ENCODE peak calls at places on chromosomes 1 and 21, in four cellular contexts. One of them, this sample, is unnamed.

GRCh38 chr1:62180649-62181048 is 14.0 kb upstream of the L1TD1 start:
- DNase-seq in Peyer's patch: no peak
- DNase-seq in transverse colon: peak; percentile 41
- DNase-seq in K562: no peak
- DNase-seq in this sample: no peak

GRCh38 chr1:222521299-222522104 is 26.4 kb downstream of the HHIPL2 start:
- DNase-seq in Peyer's patch: no peak
- DNase-seq in transverse colon: no peak
- DNase-seq in K562: no peak
- DNase-seq in this sample: no peak

GRCh38 chr21:30044447-30045064 is 104.8 kb upstream of the GRIK1 start:
- DNase-seq in Peyer's patch: no peak
- DNase-seq in transverse colon: no peak
- DNase-seq in K562: peak; percentile 19
- DNase-seq in this sample: no peak

GRCh38 chr21:41684381-41685245 is 82.2 kb downstream of the RIPK4 start:
- DNase-seq in Peyer's patch: peak; percentile 45
- DNase-seq in transverse colon: peak; percentile 51
- DNase-seq in K562: no peak
- DNase-seq in this sample: no peak

GRCh38 chr1:53546409-53547155 is 87.4 kb downstream of the DMRTB1 start:
- DNase-seq in Peyer's patch: peak; percentile 24
- DNase-seq in transverse colon: peak; percentile 1
- DNase-seq in K562: no peak
- DNase-seq in this sample: no peak

GRCh38 chr1:66400660-66401059 is 133.3 kb upstream of the SGIP1 start:
- DNase-seq in Peyer's patch: no peak
- DNase-seq in transverse colon: no peak
- DNase-seq in K562: no peak
- DNase-seq in this sample: no peak

GRCh38 chr1:42333662-42334239 is 1.3 kb downstream of the FOXJ3 start:
- DNase-seq in Peyer's patch: no peak
- DNase-seq in transverse colon: no peak
- DNase-seq in K562: no peak
- DNase-seq in this sample: no peak

GRCh38 chr1:228960705-228961104 is 225.4 kb downstream of the RHOU start:
- DNase-seq in Peyer's patch: no peak
- DNase-seq in transverse colon: no peak
- DNase-seq in K562: no peak
- DNase-seq in this sample: no peak

GRCh38 chr1:15008783-15009709 is 144.5 kb upstream of the TMEM51 start:
- DNase-seq in Peyer's patch: no peak
- DNase-seq in transverse colon: no peak
- DNase-seq in K562: no peak
- DNase-seq in this sample: no peak

GRCh38 chr1:240284656-240285427 is 193.2 kb downstream of the FMN2 start:
- DNase-seq in Peyer's patch: no peak
- DNase-seq in transverse colon: no peak
- DNase-seq in K562: no peak
- DNase-seq in this sample: no peak

GRCh38 chr1:12591267-12591938 is 26.6 kb downstream of the DHRS3 start:
- DNase-seq in Peyer's patch: no peak
- DNase-seq in transverse colon: peak; percentile 34
- DNase-seq in K562: no peak
- DNase-seq in this sample: no peak

GRCh38 chr1:160953030-160953429 is 1.6 kb downstream of the ITLN2 start:
- DNase-seq in Peyer's patch: no peak
- DNase-seq in transverse colon: no peak
- DNase-seq in K562: no peak
- DNase-seq in this sample: no peak

GRCh38 chr1:34907487-34908090 is 21.9 kb downstream of the DLGAP3 start:
- DNase-seq in Peyer's patch: no peak
- DNase-seq in transverse colon: no peak
- DNase-seq in K562: no peak
- DNase-seq in this sample: no peak

GRCh38 chr1:1437904-1438376 is 2.5 kb downstream of the VWA1 start:
- DNase-seq in Peyer's patch: no peak
- DNase-seq in transverse colon: peak; percentile 73
- DNase-seq in K562: peak; percentile 13
- DNase-seq in this sample: no peak

GRCh38 chr1:97901017-97901658 is 19.7 kb downstream of the DPYD start:
- DNase-seq in Peyer's patch: no peak
- DNase-seq in transverse colon: no peak
- DNase-seq in K562: no peak
- DNase-seq in this sample: no peak

GRCh38 chr21:32803651-32804050 is 32.1 kb upstream of the PAXBP1 start:
- DNase-seq in Peyer's patch: no peak
- DNase-seq in transverse colon: no peak
- DNase-seq in K562: no peak
- DNase-seq in this sample: no peak

GRCh38 chr21:31295676-31296075 is 48.4 kb downstream of the TIAM1 start:
- DNase-seq in Peyer's patch: no peak
- DNase-seq in transverse colon: no peak
- DNase-seq in K562: no peak
- DNase-seq in this sample: no peak

GRCh38 chr1:204544321-204544720 is 28.1 kb downstream of the MDM4 start:
- DNase-seq in Peyer's patch: no peak
- DNase-seq in transverse colon: no peak
- DNase-seq in K562: no peak
- DNase-seq in this sample: no peak

GRCh38 chr1:172818841-172819527 is 160.1 kb downstream of the FASLG start:
- DNase-seq in Peyer's patch: no peak
- DNase-seq in transverse colon: peak; percentile 49
- DNase-seq in K562: no peak
- DNase-seq in this sample: peak; percentile 39

GRCh38 chr1:147598631-147599361 is 57.5 kb downstream of the BCL9 start:
- DNase-seq in Peyer's patch: no peak
- DNase-seq in transverse colon: peak; percentile 49
- DNase-seq in K562: no peak
- DNase-seq in this sample: no peak

GRCh38 chr1:52970149-52970548 is 43.1 kb downstream of the SCP2 start:
- DNase-seq in Peyer's patch: no peak
- DNase-seq in transverse colon: no peak
- DNase-seq in K562: no peak
- DNase-seq in this sample: no peak

GRCh38 chr1:110070968-110071307 is 466 bp upstream of the ALX3 start:
- DNase-seq in Peyer's patch: no peak
- DNase-seq in transverse colon: no peak
- DNase-seq in K562: no peak
- DNase-seq in this sample: no peak

GRCh38 chr1:10724052-10724494 is 72.4 kb downstream of the CASZ1 start:
- DNase-seq in Peyer's patch: no peak
- DNase-seq in transverse colon: peak; percentile 49
- DNase-seq in K562: no peak
- DNase-seq in this sample: no peak

GRCh38 chr21:34606051-34606450 is 8.9 kb downstream of the RCAN1 start:
- DNase-seq in Peyer's patch: no peak
- DNase-seq in transverse colon: no peak
- DNase-seq in K562: no peak
- DNase-seq in this sample: no peak

GRCh38 chr21:41370840-41371697 is 9.2 kb downstream of the MX2 start:
- DNase-seq in Peyer's patch: no peak
- DNase-seq in transverse colon: no peak
- DNase-seq in K562: no peak
- DNase-seq in this sample: no peak

GRCh38 chr1:96981181-96981580 is 259.6 kb downstream of the PTBP2 start:
- DNase-seq in Peyer's patch: no peak
- DNase-seq in transverse colon: no peak
- DNase-seq in K562: no peak
- DNase-seq in this sample: no peak

GRCh38 chr1:24157921-24158481 is 15.1 kb upstream of the IL22RA1 start:
- DNase-seq in Peyer's patch: no peak
- DNase-seq in transverse colon: no peak
- DNase-seq in K562: no peak
- DNase-seq in this sample: no peak

GRCh38 chr1:198030682-198031081 is 113.5 kb downstream of the LHX9 start:
- DNase-seq in Peyer's patch: no peak
- DNase-seq in transverse colon: no peak
- DNase-seq in K562: no peak
- DNase-seq in this sample: no peak

GRCh38 chr1:82388679-82389078 is 587.9 kb downstream of the ADGRL2 start:
- DNase-seq in Peyer's patch: no peak
- DNase-seq in transverse colon: no peak
- DNase-seq in K562: no peak
- DNase-seq in this sample: no peak

GRCh38 chr1:229556551-229556950 is 2.0 kb downstream of the ABCB10 start:
- DNase-seq in Peyer's patch: no peak
- DNase-seq in transverse colon: no peak
- DNase-seq in K562: no peak
- DNase-seq in this sample: no peak

GRCh38 chr1:12031039-12031980 is 12.0 kb downstream of the MIIP start:
- DNase-seq in Peyer's patch: no peak
- DNase-seq in transverse colon: peak; percentile 26
- DNase-seq in K562: peak; percentile 70
- DNase-seq in this sample: peak; percentile 68

GRCh38 chr1:56502700-56503245 is 76.6 kb downstream of the PLPP3 start:
- DNase-seq in Peyer's patch: no peak
- DNase-seq in transverse colon: no peak
- DNase-seq in K562: peak; percentile 62
- DNase-seq in this sample: no peak

GRCh38 chr1:2183937-2184334 is 10.6 kb downstream of the FAAP20 start:
- DNase-seq in Peyer's patch: no peak
- DNase-seq in transverse colon: no peak
- DNase-seq in K562: no peak
- DNase-seq in this sample: no peak

GRCh38 chr1:218772575-218772974 is 401.1 kb upstream of the LYPLAL1 start:
- DNase-seq in Peyer's patch: no peak
- DNase-seq in transverse colon: no peak
- DNase-seq in K562: no peak
- DNase-seq in this sample: no peak

GRCh38 chr1:182968151-182968741 is 15.3 kb upstream of the SHCBP1L start:
- DNase-seq in Peyer's patch: no peak
- DNase-seq in transverse colon: no peak
- DNase-seq in K562: no peak
- DNase-seq in this sample: no peak

GRCh38 chr21:36030581-36031189 is 29.6 kb downstream of the SETD4 start:
- DNase-seq in Peyer's patch: no peak
- DNase-seq in transverse colon: no peak
- DNase-seq in K562: peak; percentile 41
- DNase-seq in this sample: no peak

DNA sequence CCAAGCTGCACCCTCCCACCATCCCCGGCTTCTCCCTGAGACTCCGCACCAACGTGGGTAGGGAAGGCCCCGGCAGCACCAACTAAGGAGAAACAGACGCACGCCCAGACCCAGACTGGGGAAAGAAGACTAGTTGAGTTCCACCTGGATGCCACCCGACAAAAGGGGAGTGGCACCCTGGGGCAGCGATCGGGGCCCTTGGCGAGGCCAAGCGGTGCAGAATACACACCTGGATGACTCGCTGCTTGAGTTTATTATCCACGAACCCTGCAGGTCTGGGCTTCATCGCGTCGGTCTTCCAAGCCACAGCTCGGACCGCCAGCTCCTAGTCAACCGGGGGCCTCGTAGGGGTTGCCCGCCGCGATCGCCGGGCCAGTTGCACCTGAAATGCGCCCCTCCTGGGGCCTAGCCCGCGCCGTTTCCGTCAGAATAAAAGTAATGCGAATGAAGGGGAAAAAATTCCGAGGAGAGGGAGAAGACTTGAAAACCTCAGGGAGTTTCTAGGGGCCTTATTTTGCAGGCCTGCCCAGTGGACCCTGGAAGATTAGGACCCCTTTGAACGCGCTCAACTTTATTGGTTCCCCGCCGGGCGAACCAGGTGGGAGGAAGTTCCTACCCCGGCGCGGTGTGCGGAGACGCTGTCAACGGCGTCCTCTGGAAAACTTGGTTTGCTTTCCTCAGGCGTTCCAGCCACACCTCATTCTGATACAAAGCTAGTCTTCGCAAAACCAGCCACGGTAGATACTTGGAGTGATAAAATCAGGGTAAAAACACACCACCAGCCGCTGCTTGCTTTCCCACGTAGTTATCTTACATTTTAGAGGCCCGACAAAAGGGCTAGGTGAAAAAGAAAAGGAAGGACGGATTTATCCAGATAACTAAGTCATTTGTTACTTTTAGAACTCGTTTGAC is at the start of gene NVL:
- DNase-seq in Peyer's patch: peak; percentile 90
- DNase-seq in transverse colon: peak; percentile 89
- DNase-seq in K562: peak; percentile 94
- DNase-seq in this sample: peak; percentile 65
- TF ChIP-seq POLR2A in Peyer's patch: peak; percentile 46
- TF ChIP-seq POLR2A in transverse colon: peak; percentile 70
- TF ChIP-seq POLR2A in K562: peak; percentile 87
- TF ChIP-seq POLR2A in this sample: peak; percentile 63

GRCh38 chr1:27342391-27342777 is 562 bp downstream of the SYTL1 start:
- DNase-seq in Peyer's patch: no peak
- DNase-seq in transverse colon: no peak
- DNase-seq in K562: no peak
- DNase-seq in this sample: no peak

GRCh38 chr1:27341525-27342252 is at the start of gene SYTL1:
- DNase-seq in Peyer's patch: peak; percentile 72
- DNase-seq in transverse colon: peak; percentile 75
- DNase-seq in K562: peak; percentile 80
- DNase-seq in this sample: peak; percentile 86

GRCh38 chr1:27345272-27345671 is 3.5 kb downstream of the SYTL1 start:
- DNase-seq in Peyer's patch: no peak
- DNase-seq in transverse colon: no peak
- DNase-seq in K562: no peak
- DNase-seq in this sample: no peak

GRCh38 chr1:27343639-27344025 is 1.8 kb downstream of the SYTL1 start:
- DNase-seq in Peyer's patch: no peak
- DNase-seq in transverse colon: no peak
- DNase-seq in K562: no peak
- DNase-seq in this sample: no peak

GRCh38 chr1:27342778-27343638 is 1.2 kb downstream of the SYTL1 start:
- DNase-seq in Peyer's patch: peak; percentile 53
- DNase-seq in transverse colon: peak; percentile 67
- DNase-seq in K562: peak; percentile 64
- DNase-seq in this sample: peak; percentile 58
- TF ChIP-seq POLR2A in Peyer's patch: no peak
- TF ChIP-seq POLR2A in transverse colon: no peak
- TF ChIP-seq POLR2A in K562: no peak
- TF ChIP-seq POLR2A in this sample: no peak

DNA sequence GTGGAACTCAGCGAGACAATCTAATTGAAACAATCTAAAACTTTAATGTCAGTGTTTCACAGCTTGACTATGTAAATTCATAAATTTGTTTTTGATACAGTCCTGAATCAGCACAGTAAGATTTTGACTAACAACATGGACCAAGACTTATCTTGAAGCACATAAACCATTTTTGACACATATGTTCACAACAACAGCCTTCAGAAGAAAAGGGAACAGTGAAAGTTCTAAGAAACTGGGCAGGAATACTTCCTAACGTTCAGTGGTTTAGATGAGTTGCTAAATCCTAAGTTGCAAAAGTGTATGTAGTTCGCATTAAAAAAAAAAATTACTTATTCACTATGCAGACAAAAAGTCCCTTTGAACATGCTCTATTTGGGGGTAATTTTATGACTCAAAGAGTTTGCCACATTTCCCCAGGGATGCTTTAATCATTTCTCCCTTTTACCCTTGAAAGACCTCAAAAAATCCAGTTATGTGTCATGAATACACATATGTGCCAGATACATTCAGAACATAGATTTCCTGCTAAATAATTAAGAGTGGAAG is 120.2 kb downstream of the MRPL39 start:
- DNase-seq in Peyer's patch: no peak
- DNase-seq in transverse colon: no peak
- DNase-seq in K562: no peak
- DNase-seq in this sample: no peak
- TF ChIP-seq POLR2A in Peyer's patch: no peak
- TF ChIP-seq POLR2A in transverse colon: no peak
- TF ChIP-seq POLR2A in K562: no peak
- TF ChIP-seq POLR2A in this sample: peak; percentile 23

GRCh38 chr1:167935252-167936067 is 1.0 kb upstream of the DCAF6 start:
- DNase-seq in Peyer's patch: peak; percentile 60
- DNase-seq in transverse colon: peak; percentile 55
- DNase-seq in K562: no peak
- DNase-seq in this sample: no peak
- TF ChIP-seq POLR2A in Peyer's patch: peak; percentile 81
- TF ChIP-seq POLR2A in transverse colon: peak; percentile 86
- TF ChIP-seq POLR2A in K562: no peak
- TF ChIP-seq POLR2A in this sample: peak; percentile 56

This sample was measured in GM12891.